ENCODE peak calls at places on chromosomes 16 and 17, in ten cellular contexts. H is astrocyte of the cerebellum; B is upper lobe of right lung; R is body of pancreas; O is effector CD4-positive, alpha-beta T cell; U is DMS153; V is HCT116; S is astrocyte of the hippocampus; Q is stimulated activated CD8-positive, alpha-beta memory T cell treated with anti-CD3 and anti-CD28 coated beads, Interleukin-2, amount 100 ng/mL, for 48 hours; J is activated naive CD4-positive, alpha-beta T cell treated with anti-CD3 and anti-CD28 coated beads for 36 hours. I is an unnamed sample.

GRCh38 chr16:5336898-5337297 is 239.3 kb upstream of the EEF2KMT start:
- DNase-seq in H (no peak), B (no peak), R (no peak), O (no peak), U (no peak), V (no peak), S (no peak), Q (no peak), J (no peak), I (no peak)

GRCh38 chr17:58313815-58314705 is 14.5 kb downstream of the TSPOAP1 start:
- DNase-seq in H (no peak), B (peak; percentile 23), R (no peak), O (no peak), U (no peak), V (no peak), S (no peak), Q (no peak), J (no peak), I (no peak)

GRCh38 chr17:52709724-52710123 is 551.2 kb upstream of the CA10 start:
- DNase-seq in H (no peak), B (no peak), R (no peak), O (no peak), U (no peak), V (no peak), S (no peak), Q (no peak), J (no peak), I (no peak)

GRCh38 chr17:79072544-79072943 is 2.1 kb upstream of the ENGASE start:
- DNase-seq in H (no peak), B (peak; percentile 61), R (no peak), O (no peak), U (no peak), V (no peak), S (no peak), Q (no peak), J (no peak), I (no peak)

GRCh38 chr16:16014329-16015224 is 65.2 kb downstream of the ABCC1 start:
- DNase-seq in H (no peak), B (no peak), R (peak; percentile 50), O (no peak), U (peak; percentile 76), V (no peak), S (peak; percentile 69), Q (no peak), J (no peak), I (no peak)

GRCh38 chr17:42249681-42250446 is 26.3 kb downstream of the STAT5B start:
- DNase-seq in H (no peak), B (no peak), R (no peak), O (peak; percentile 50), U (no peak), V (no peak), S (no peak), Q (no peak), J (peak; percentile 77), I (no peak)

GRCh38 chr16:87321336-87322107 is 4.3 kb upstream of the C16orf95 start:
- DNase-seq in H (no peak), B (no peak), R (no peak), O (no peak), U (no peak), V (no peak), S (no peak), Q (no peak), J (no peak), I (no peak)

GRCh38 chr17:50177983-50178834 is 12.4 kb downstream of the SGCA start:
- DNase-seq in H (peak; percentile 84), B (peak; percentile 88), R (peak; percentile 81), O (peak; percentile 41), U (peak; percentile 70), V (peak; percentile 90), S (peak; percentile 97), Q (no peak), J (peak; percentile 73), I (peak; percentile 92)

GRCh38 chr17:2853722-2854580 is 57.7 kb downstream of the RAP1GAP2 start:
- DNase-seq in H (no peak), B (peak; percentile 70), R (peak; percentile 67), O (no peak), U (no peak), V (no peak), S (peak; percentile 49), Q (no peak), J (peak; percentile 46), I (peak; percentile 62)

GRCh38 chr17:63880706-63881105 is 1.0 kb downstream of the GH2 start:
- DNase-seq in H (no peak), B (no peak), R (no peak), O (no peak), U (no peak), V (no peak), S (no peak), Q (no peak), J (no peak), I (peak; percentile 40)

GRCh38 chr16:1019934-1020305 is 38.4 kb downstream of the SOX8 start:
- DNase-seq in H (no peak), B (no peak), R (no peak), O (no peak), U (no peak), V (no peak), S (no peak), Q (no peak), J (no peak), I (no peak)

GRCh38 chr17:16287563-16288027 is 65.7 kb downstream of the CENPV start:
- DNase-seq in H (peak; percentile 44), B (no peak), R (no peak), O (no peak), U (no peak), V (no peak), S (peak; percentile 83), Q (no peak), J (peak; percentile 34), I (no peak)

GRCh38 chr17:42275527-42276358 is 448 bp downstream of the STAT5B start:
- DNase-seq in H (no peak), B (no peak), R (no peak), O (peak; percentile 29), U (no peak), V (no peak), S (peak; percentile 73), Q (peak; percentile 27), J (peak; percentile 29), I (peak; percentile 67)

GRCh38 chr16:81838794-81839193 is 59.7 kb downstream of the PLCG2 start:
- DNase-seq in H (no peak), B (no peak), R (no peak), O (no peak), U (no peak), V (peak; percentile 42), S (peak; percentile 29), Q (no peak), J (no peak), I (no peak)

I was measured in mesendoderm.